ENCODE peak calls at places on chromosomes 11 and 22, in eight cellular contexts. One of them, this sample, is unnamed.

GRCh38 chr11:113133071-113133470 is 171.9 kb downstream of the NCAM1 start:
- DNase-seq in NCI-H1105: no peak
- DNase-seq in CD8-positive, alpha-beta memory T cell: no peak
- DNase-seq in T-helper 1 cell: no peak
- DNase-seq in NCI-H2029: no peak
- DNase-seq in MV-4-11: no peak
- DNase-seq in DMS79 treated with DMSO at 0.1 percent for 48 hours: no peak
- DNase-seq in activated naive CD8-positive, alpha-beta T cell treated with anti-CD3 and anti-CD28 coated beads, Interleukin-2, amount 50 U/mL, for 16 hours: no peak
- DNase-seq in this sample: no peak

GRCh38 chr11:32434387-32435151 is 770 bp downstream of the WT1 start:
- DNase-seq in NCI-H1105: no peak
- DNase-seq in CD8-positive, alpha-beta memory T cell: no peak
- DNase-seq in DMS79 treated with DMSO at 0.1 percent for 48 hours: no peak
- DNase-seq in MV-4-11: peak; percentile 83
- DNase-seq in T-helper 1 cell: no peak
- DNase-seq in activated naive CD8-positive, alpha-beta T cell treated with anti-CD3 and anti-CD28 coated beads, Interleukin-2, amount 50 U/mL, for 16 hours: no peak
- DNase-seq in NCI-H2029: no peak
- DNase-seq in this sample: peak; percentile 34

GRCh38 chr22:40578171-40578570 is 58.3 kb downstream of the MRTFA start:
- DNase-seq in CD8-positive, alpha-beta memory T cell: no peak
- DNase-seq in NCI-H1105: no peak
- DNase-seq in T-helper 1 cell: peak; percentile 39
- DNase-seq in MV-4-11: no peak
- DNase-seq in DMS79 treated with DMSO at 0.1 percent for 48 hours: no peak
- DNase-seq in NCI-H2029: no peak
- DNase-seq in activated naive CD8-positive, alpha-beta T cell treated with anti-CD3 and anti-CD28 coated beads, Interleukin-2, amount 50 U/mL, for 16 hours: peak; percentile 4
- DNase-seq in this sample: no peak

GRCh38 chr11:62264004-62264403 is 6.0 kb upstream of the SCGB2A2 start:
- DNase-seq in CD8-positive, alpha-beta memory T cell: no peak
- DNase-seq in T-helper 1 cell: no peak
- DNase-seq in NCI-H1105: no peak
- DNase-seq in DMS79 treated with DMSO at 0.1 percent for 48 hours: no peak
- DNase-seq in activated naive CD8-positive, alpha-beta T cell treated with anti-CD3 and anti-CD28 coated beads, Interleukin-2, amount 50 U/mL, for 16 hours: no peak
- DNase-seq in MV-4-11: no peak
- DNase-seq in NCI-H2029: no peak
- DNase-seq in this sample: no peak

GRCh38 chr22:28802595-28803087 is 2.3 kb upstream of the XBP1 start:
- DNase-seq in NCI-H2029: no peak
- DNase-seq in activated naive CD8-positive, alpha-beta T cell treated with anti-CD3 and anti-CD28 coated beads, Interleukin-2, amount 50 U/mL, for 16 hours: no peak
- DNase-seq in T-helper 1 cell: peak; percentile 33
- DNase-seq in CD8-positive, alpha-beta memory T cell: no peak
- DNase-seq in DMS79 treated with DMSO at 0.1 percent for 48 hours: no peak
- DNase-seq in NCI-H1105: no peak
- DNase-seq in MV-4-11: peak; percentile 39
- DNase-seq in this sample: peak; percentile 40

GRCh38 chr11:81002374-81002773 is 1561.5 kb upstream of the TENM4 start:
- DNase-seq in CD8-positive, alpha-beta memory T cell: no peak
- DNase-seq in NCI-H2029: no peak
- DNase-seq in NCI-H1105: no peak
- DNase-seq in T-helper 1 cell: no peak
- DNase-seq in DMS79 treated with DMSO at 0.1 percent for 48 hours: no peak
- DNase-seq in MV-4-11: no peak
- DNase-seq in activated naive CD8-positive, alpha-beta T cell treated with anti-CD3 and anti-CD28 coated beads, Interleukin-2, amount 50 U/mL, for 16 hours: no peak
- DNase-seq in this sample: no peak

GRCh38 chr22:39241632-39242388 is 3.0 kb downstream of the PDGFB start:
- DNase-seq in CD8-positive, alpha-beta memory T cell: peak; percentile 63
- DNase-seq in DMS79 treated with DMSO at 0.1 percent for 48 hours: no peak
- DNase-seq in T-helper 1 cell: peak; percentile 24
- DNase-seq in NCI-H1105: no peak
- DNase-seq in activated naive CD8-positive, alpha-beta T cell treated with anti-CD3 and anti-CD28 coated beads, Interleukin-2, amount 50 U/mL, for 16 hours: no peak
- DNase-seq in MV-4-11: no peak
- DNase-seq in NCI-H2029: no peak
- DNase-seq in this sample: no peak

GRCh38 chr11:99795999-99796398 is 775.2 kb downstream of the CNTN5 start:
- DNase-seq in DMS79 treated with DMSO at 0.1 percent for 48 hours: no peak
- DNase-seq in activated naive CD8-positive, alpha-beta T cell treated with anti-CD3 and anti-CD28 coated beads, Interleukin-2, amount 50 U/mL, for 16 hours: no peak
- DNase-seq in NCI-H1105: no peak
- DNase-seq in NCI-H2029: no peak
- DNase-seq in CD8-positive, alpha-beta memory T cell: no peak
- DNase-seq in MV-4-11: no peak
- DNase-seq in T-helper 1 cell: no peak
- DNase-seq in this sample: no peak

GRCh38 chr11:41053894-41054293 is 405.6 kb downstream of the LRRC4C start:
- DNase-seq in CD8-positive, alpha-beta memory T cell: no peak
- DNase-seq in NCI-H2029: no peak
- DNase-seq in T-helper 1 cell: no peak
- DNase-seq in activated naive CD8-positive, alpha-beta T cell treated with anti-CD3 and anti-CD28 coated beads, Interleukin-2, amount 50 U/mL, for 16 hours: no peak
- DNase-seq in DMS79 treated with DMSO at 0.1 percent for 48 hours: no peak
- DNase-seq in NCI-H1105: no peak
- DNase-seq in MV-4-11: no peak
- DNase-seq in this sample: no peak

GRCh38 chr11:70882716-70883085 is 369.7 kb downstream of the SHANK2 start:
- DNase-seq in activated naive CD8-positive, alpha-beta T cell treated with anti-CD3 and anti-CD28 coated beads, Interleukin-2, amount 50 U/mL, for 16 hours: no peak
- DNase-seq in MV-4-11: no peak
- DNase-seq in T-helper 1 cell: no peak
- DNase-seq in NCI-H2029: no peak
- DNase-seq in DMS79 treated with DMSO at 0.1 percent for 48 hours: no peak
- DNase-seq in CD8-positive, alpha-beta memory T cell: no peak
- DNase-seq in NCI-H1105: no peak
- DNase-seq in this sample: peak; percentile 35

GRCh38 chr11:2657697-2658284 is 42.0 kb downstream of the KCNQ1OT1 start:
- DNase-seq in activated naive CD8-positive, alpha-beta T cell treated with anti-CD3 and anti-CD28 coated beads, Interleukin-2, amount 50 U/mL, for 16 hours: no peak
- DNase-seq in CD8-positive, alpha-beta memory T cell: no peak
- DNase-seq in NCI-H2029: no peak
- DNase-seq in MV-4-11: no peak
- DNase-seq in DMS79 treated with DMSO at 0.1 percent for 48 hours: no peak
- DNase-seq in T-helper 1 cell: no peak
- DNase-seq in NCI-H1105: no peak
- DNase-seq in this sample: no peak

GRCh38 chr22:44360686-44361381 is 48.1 kb upstream of the SHISAL1 start:
- DNase-seq in NCI-H2029: peak; percentile 84
- DNase-seq in activated naive CD8-positive, alpha-beta T cell treated with anti-CD3 and anti-CD28 coated beads, Interleukin-2, amount 50 U/mL, for 16 hours: no peak
- DNase-seq in T-helper 1 cell: no peak
- DNase-seq in CD8-positive, alpha-beta memory T cell: no peak
- DNase-seq in NCI-H1105: no peak
- DNase-seq in DMS79 treated with DMSO at 0.1 percent for 48 hours: no peak
- DNase-seq in MV-4-11: no peak
- DNase-seq in this sample: peak; percentile 79

GRCh38 chr22:24498826-24499225 is 3.7 kb downstream of the UPB1 start:
- DNase-seq in T-helper 1 cell: no peak
- DNase-seq in DMS79 treated with DMSO at 0.1 percent for 48 hours: no peak
- DNase-seq in CD8-positive, alpha-beta memory T cell: no peak
- DNase-seq in NCI-H1105: no peak
- DNase-seq in MV-4-11: no peak
- DNase-seq in NCI-H2029: no peak
- DNase-seq in activated naive CD8-positive, alpha-beta T cell treated with anti-CD3 and anti-CD28 coated beads, Interleukin-2, amount 50 U/mL, for 16 hours: no peak
- DNase-seq in this sample: no peak

GRCh38 chr11:121839821-121840220 is 276.2 kb downstream of the BLID start:
- DNase-seq in activated naive CD8-positive, alpha-beta T cell treated with anti-CD3 and anti-CD28 coated beads, Interleukin-2, amount 50 U/mL, for 16 hours: no peak
- DNase-seq in DMS79 treated with DMSO at 0.1 percent for 48 hours: no peak
- DNase-seq in NCI-H1105: no peak
- DNase-seq in CD8-positive, alpha-beta memory T cell: no peak
- DNase-seq in NCI-H2029: no peak
- DNase-seq in MV-4-11: no peak
- DNase-seq in T-helper 1 cell: no peak
- DNase-seq in this sample: no peak

GRCh38 chr11:131704682-131705081 is 334.3 kb downstream of the NTM start:
- DNase-seq in T-helper 1 cell: no peak
- DNase-seq in activated naive CD8-positive, alpha-beta T cell treated with anti-CD3 and anti-CD28 coated beads, Interleukin-2, amount 50 U/mL, for 16 hours: no peak
- DNase-seq in NCI-H2029: no peak
- DNase-seq in CD8-positive, alpha-beta memory T cell: no peak
- DNase-seq in NCI-H1105: no peak
- DNase-seq in DMS79 treated with DMSO at 0.1 percent for 48 hours: no peak
- DNase-seq in MV-4-11: no peak
- DNase-seq in this sample: no peak

GRCh38 chr11:134333951-134334350 is 2.2 kb downstream of the GLB1L2 start:
- DNase-seq in MV-4-11: peak; percentile 7
- DNase-seq in T-helper 1 cell: no peak
- DNase-seq in activated naive CD8-positive, alpha-beta T cell treated with anti-CD3 and anti-CD28 coated beads, Interleukin-2, amount 50 U/mL, for 16 hours: no peak
- DNase-seq in CD8-positive, alpha-beta memory T cell: no peak
- DNase-seq in NCI-H2029: no peak
- DNase-seq in NCI-H1105: no peak
- DNase-seq in DMS79 treated with DMSO at 0.1 percent for 48 hours: no peak
- DNase-seq in this sample: peak; percentile 19

GRCh38 chr22:27680636-27681035 is 120.9 kb downstream of the MN1 start:
- DNase-seq in NCI-H2029: no peak
- DNase-seq in T-helper 1 cell: no peak
- DNase-seq in CD8-positive, alpha-beta memory T cell: no peak
- DNase-seq in MV-4-11: no peak
- DNase-seq in activated naive CD8-positive, alpha-beta T cell treated with anti-CD3 and anti-CD28 coated beads, Interleukin-2, amount 50 U/mL, for 16 hours: no peak
- DNase-seq in NCI-H1105: no peak
- DNase-seq in DMS79 treated with DMSO at 0.1 percent for 48 hours: no peak
- DNase-seq in this sample: no peak

GRCh38 chr11:73889019-73889418 is 12.2 kb downstream of the PAAF1 start:
- DNase-seq in CD8-positive, alpha-beta memory T cell: no peak
- DNase-seq in T-helper 1 cell: no peak
- DNase-seq in DMS79 treated with DMSO at 0.1 percent for 48 hours: no peak
- DNase-seq in activated naive CD8-positive, alpha-beta T cell treated with anti-CD3 and anti-CD28 coated beads, Interleukin-2, amount 50 U/mL, for 16 hours: no peak
- DNase-seq in NCI-H1105: no peak
- DNase-seq in NCI-H2029: no peak
- DNase-seq in MV-4-11: peak; percentile 9
- DNase-seq in this sample: peak; percentile 34

GRCh38 chr11:60625262-60625661 is 74.2 kb upstream of the MS4A8 start:
- DNase-seq in CD8-positive, alpha-beta memory T cell: no peak
- DNase-seq in NCI-H1105: no peak
- DNase-seq in T-helper 1 cell: no peak
- DNase-seq in NCI-H2029: no peak
- DNase-seq in MV-4-11: peak; percentile 52
- DNase-seq in DMS79 treated with DMSO at 0.1 percent for 48 hours: no peak
- DNase-seq in activated naive CD8-positive, alpha-beta T cell treated with anti-CD3 and anti-CD28 coated beads, Interleukin-2, amount 50 U/mL, for 16 hours: no peak
- DNase-seq in this sample: peak; percentile 62

GRCh38 chr22:37331811-37332536 is 49.7 kb downstream of the CYTH4 start:
- DNase-seq in DMS79 treated with DMSO at 0.1 percent for 48 hours: no peak
- DNase-seq in MV-4-11: peak; percentile 11
- DNase-seq in activated naive CD8-positive, alpha-beta T cell treated with anti-CD3 and anti-CD28 coated beads, Interleukin-2, amount 50 U/mL, for 16 hours: no peak
- DNase-seq in CD8-positive, alpha-beta memory T cell: no peak
- DNase-seq in NCI-H1105: no peak
- DNase-seq in T-helper 1 cell: no peak
- DNase-seq in NCI-H2029: no peak
- DNase-seq in this sample: no peak

GRCh38 chr22:38069372-38070249 is 12.4 kb downstream of the PICK1 start:
- DNase-seq in NCI-H2029: no peak
- DNase-seq in activated naive CD8-positive, alpha-beta T cell treated with anti-CD3 and anti-CD28 coated beads, Interleukin-2, amount 50 U/mL, for 16 hours: no peak
- DNase-seq in CD8-positive, alpha-beta memory T cell: no peak
- DNase-seq in DMS79 treated with DMSO at 0.1 percent for 48 hours: no peak
- DNase-seq in T-helper 1 cell: no peak
- DNase-seq in MV-4-11: peak; percentile 94
- DNase-seq in NCI-H1105: no peak
- DNase-seq in this sample: no peak

GRCh38 chr11:58576792-58577440 is 1.3 kb upstream of the LPXN start:
- DNase-seq in activated naive CD8-positive, alpha-beta T cell treated with anti-CD3 and anti-CD28 coated beads, Interleukin-2, amount 50 U/mL, for 16 hours: no peak
- DNase-seq in NCI-H1105: no peak
- DNase-seq in CD8-positive, alpha-beta memory T cell: no peak
- DNase-seq in DMS79 treated with DMSO at 0.1 percent for 48 hours: peak; percentile 27
- DNase-seq in T-helper 1 cell: peak; percentile 31
- DNase-seq in NCI-H2029: no peak
- DNase-seq in MV-4-11: peak; percentile 40
- DNase-seq in this sample: peak; percentile 38

GRCh38 chr11:86577663-86578636 is 94.5 kb downstream of the ME3 start:
- DNase-seq in CD8-positive, alpha-beta memory T cell: no peak
- DNase-seq in activated naive CD8-positive, alpha-beta T cell treated with anti-CD3 and anti-CD28 coated beads, Interleukin-2, amount 50 U/mL, for 16 hours: no peak
- DNase-seq in NCI-H2029: peak; percentile 17
- DNase-seq in NCI-H1105: no peak
- DNase-seq in T-helper 1 cell: no peak
- DNase-seq in DMS79 treated with DMSO at 0.1 percent for 48 hours: peak; percentile 57
- DNase-seq in MV-4-11: no peak
- DNase-seq in this sample: peak; percentile 67

GRCh38 chr11:528815-529728 is 6.3 kb downstream of the HRAS start:
- DNase-seq in T-helper 1 cell: no peak
- DNase-seq in activated naive CD8-positive, alpha-beta T cell treated with anti-CD3 and anti-CD28 coated beads, Interleukin-2, amount 50 U/mL, for 16 hours: no peak
- DNase-seq in NCI-H2029: no peak
- DNase-seq in NCI-H1105: no peak
- DNase-seq in DMS79 treated with DMSO at 0.1 percent for 48 hours: no peak
- DNase-seq in CD8-positive, alpha-beta memory T cell: no peak
- DNase-seq in MV-4-11: no peak
- DNase-seq in this sample: peak; percentile 72

GRCh38 chr11:45252134-45252856 is 33.8 kb downstream of the SYT13 start:
- DNase-seq in NCI-H2029: peak; percentile 17
- DNase-seq in T-helper 1 cell: no peak
- DNase-seq in NCI-H1105: no peak
- DNase-seq in MV-4-11: peak; percentile 26
- DNase-seq in CD8-positive, alpha-beta memory T cell: no peak
- DNase-seq in DMS79 treated with DMSO at 0.1 percent for 48 hours: no peak
- DNase-seq in activated naive CD8-positive, alpha-beta T cell treated with anti-CD3 and anti-CD28 coated beads, Interleukin-2, amount 50 U/mL, for 16 hours: no peak
- DNase-seq in this sample: peak; percentile 37

GRCh38 chr11:132719684-132720083 is 812.6 kb downstream of the OPCML start:
- DNase-seq in activated naive CD8-positive, alpha-beta T cell treated with anti-CD3 and anti-CD28 coated beads, Interleukin-2, amount 50 U/mL, for 16 hours: no peak
- DNase-seq in NCI-H2029: no peak
- DNase-seq in MV-4-11: no peak
- DNase-seq in DMS79 treated with DMSO at 0.1 percent for 48 hours: no peak
- DNase-seq in CD8-positive, alpha-beta memory T cell: peak; percentile 2
- DNase-seq in NCI-H1105: no peak
- DNase-seq in T-helper 1 cell: no peak
- DNase-seq in this sample: no peak

GRCh38 chr11:97224396-97224795 is 834.6 kb downstream of the JRKL start:
- DNase-seq in T-helper 1 cell: no peak
- DNase-seq in NCI-H2029: no peak
- DNase-seq in NCI-H1105: no peak
- DNase-seq in activated naive CD8-positive, alpha-beta T cell treated with anti-CD3 and anti-CD28 coated beads, Interleukin-2, amount 50 U/mL, for 16 hours: no peak
- DNase-seq in DMS79 treated with DMSO at 0.1 percent for 48 hours: no peak
- DNase-seq in MV-4-11: no peak
- DNase-seq in CD8-positive, alpha-beta memory T cell: no peak
- DNase-seq in this sample: no peak

GRCh38 chr22:35842954-35843353 is 125.3 kb downstream of the APOL5 start:
- DNase-seq in NCI-H1105: no peak
- DNase-seq in MV-4-11: peak; percentile 29
- DNase-seq in T-helper 1 cell: no peak
- DNase-seq in CD8-positive, alpha-beta memory T cell: no peak
- DNase-seq in NCI-H2029: no peak
- DNase-seq in DMS79 treated with DMSO at 0.1 percent for 48 hours: no peak
- DNase-seq in activated naive CD8-positive, alpha-beta T cell treated with anti-CD3 and anti-CD28 coated beads, Interleukin-2, amount 50 U/mL, for 16 hours: no peak
- DNase-seq in this sample: peak; percentile 79

GRCh38 chr11:69514771-69515170 is 33.3 kb downstream of the LINC01488 start:
- DNase-seq in activated naive CD8-positive, alpha-beta T cell treated with anti-CD3 and anti-CD28 coated beads, Interleukin-2, amount 50 U/mL, for 16 hours: no peak
- DNase-seq in MV-4-11: no peak
- DNase-seq in T-helper 1 cell: no peak
- DNase-seq in DMS79 treated with DMSO at 0.1 percent for 48 hours: no peak
- DNase-seq in NCI-H2029: no peak
- DNase-seq in NCI-H1105: no peak
- DNase-seq in CD8-positive, alpha-beta memory T cell: no peak
- DNase-seq in this sample: no peak

GRCh38 chr11:121194731-121195596 is 93.9 kb downstream of the TECTA start:
- DNase-seq in CD8-positive, alpha-beta memory T cell: peak; percentile 29
- DNase-seq in MV-4-11: peak; percentile 44
- DNase-seq in DMS79 treated with DMSO at 0.1 percent for 48 hours: peak; percentile 83
- DNase-seq in NCI-H1105: peak; percentile 85
- DNase-seq in T-helper 1 cell: peak; percentile 58
- DNase-seq in NCI-H2029: peak; percentile 78
- DNase-seq in activated naive CD8-positive, alpha-beta T cell treated with anti-CD3 and anti-CD28 coated beads, Interleukin-2, amount 50 U/mL, for 16 hours: peak; percentile 8
- DNase-seq in this sample: peak; percentile 80

GRCh38 chr22:47247609-47248240 is 485.3 kb downstream of the TBC1D22A start:
- DNase-seq in NCI-H2029: no peak
- DNase-seq in T-helper 1 cell: no peak
- DNase-seq in MV-4-11: no peak
- DNase-seq in CD8-positive, alpha-beta memory T cell: no peak
- DNase-seq in DMS79 treated with DMSO at 0.1 percent for 48 hours: no peak
- DNase-seq in activated naive CD8-positive, alpha-beta T cell treated with anti-CD3 and anti-CD28 coated beads, Interleukin-2, amount 50 U/mL, for 16 hours: no peak
- DNase-seq in NCI-H1105: no peak
- DNase-seq in this sample: no peak

GRCh38 chr22:47294222-47294532 is 531.7 kb downstream of the TBC1D22A start:
- DNase-seq in CD8-positive, alpha-beta memory T cell: no peak
- DNase-seq in MV-4-11: no peak
- DNase-seq in NCI-H2029: no peak
- DNase-seq in T-helper 1 cell: no peak
- DNase-seq in activated naive CD8-positive, alpha-beta T cell treated with anti-CD3 and anti-CD28 coated beads, Interleukin-2, amount 50 U/mL, for 16 hours: no peak
- DNase-seq in DMS79 treated with DMSO at 0.1 percent for 48 hours: no peak
- DNase-seq in NCI-H1105: no peak
- DNase-seq in this sample: no peak